ENCODE peak calls at places on chromosomes 6 and 20, in seven cellular contexts. I, O, H, V, N, R and W are unnamed samples.

GRCh38 chr20:19786311-19786710 is 28.3 kb downstream of the RIN2 start:
- DNase-seq in H (no peak), I (peak), V (peak), N (peak), O (peak), R (peak), W (peak)

GRCh38 chr6:56746767-56747504 is 104.2 kb upstream of the DST start:
- DNase-seq in V (peak), O (no peak), R (no peak), H (no peak), I (no peak), N (peak), W (no peak)

GRCh38 chr6:109318328-109318876 is 63.9 kb downstream of the CD164 start:
- DNase-seq in N (no peak), O (no peak), I (no peak), V (no peak), H (no peak), R (no peak), W (no peak)

GRCh38 chr6:7604506-7604905 is 14.5 kb downstream of the SNRNP48 start:
- DNase-seq in H (no peak), O (no peak), R (no peak), V (no peak), N (no peak), I (no peak), W (no peak)

GRCh38 chr6:116139917-116140316 is 14.0 kb upstream of the COL10A1 start:
- DNase-seq in I (no peak), N (peak), H (no peak), V (peak), O (no peak), R (no peak), W (no peak)

GRCh38 chr6:28634758-28635546 is 109.3 kb downstream of the GPX5 start:
- DNase-seq in O (peak), V (peak), R (peak), I (peak), N (peak), H (no peak), W (no peak)

GRCh38 chr6:36431197-36431596 is 11.5 kb downstream of the PXT1 start:
- DNase-seq in R (no peak), V (no peak), H (no peak), I (no peak), O (no peak), N (no peak), W (no peak)

GRCh38 chr6:35062676-35063574 is 78.2 kb downstream of the TCP11 start:
- DNase-seq in N (no peak), R (no peak), V (no peak), H (no peak), O (no peak), I (no peak), W (no peak)

GRCh38 chr6:63573140-63573898 is 1.0 kb downstream of the LOC128125822 start:
- DNase-seq in V (peak), N (peak), O (peak), H (peak), I (peak), R (peak), W (peak)

GRCh38 chr20:58112017-58112781 is 116.3 kb downstream of the ANKRD60 start:
- DNase-seq in I (peak), V (peak), N (peak), H (no peak), O (peak), R (peak), W (peak)

GRCh38 chr20:23003077-23003476 is 32.0 kb upstream of the SSTR4 start:
- DNase-seq in V (no peak), H (no peak), I (no peak), R (no peak), N (no peak), O (no peak), W (no peak)

GRCh38 chr6:150491131-150491795 is 108.4 kb upstream of the PLEKHG1 start:
- DNase-seq in N (peak), H (no peak), I (no peak), V (peak), R (peak), O (peak), W (peak)

GRCh38 chr6:35804996-35805736 is at the start of gene LHFPL5:
- DNase-seq in R (peak), H (no peak), N (no peak), I (peak), O (peak), V (no peak), W (no peak)

GRCh38 chr6:97594834-97595233 is 311.8 kb upstream of the MMS22L start:
- DNase-seq in O (no peak), R (no peak), N (no peak), I (peak), V (peak), H (no peak), W (peak)

DNA sequence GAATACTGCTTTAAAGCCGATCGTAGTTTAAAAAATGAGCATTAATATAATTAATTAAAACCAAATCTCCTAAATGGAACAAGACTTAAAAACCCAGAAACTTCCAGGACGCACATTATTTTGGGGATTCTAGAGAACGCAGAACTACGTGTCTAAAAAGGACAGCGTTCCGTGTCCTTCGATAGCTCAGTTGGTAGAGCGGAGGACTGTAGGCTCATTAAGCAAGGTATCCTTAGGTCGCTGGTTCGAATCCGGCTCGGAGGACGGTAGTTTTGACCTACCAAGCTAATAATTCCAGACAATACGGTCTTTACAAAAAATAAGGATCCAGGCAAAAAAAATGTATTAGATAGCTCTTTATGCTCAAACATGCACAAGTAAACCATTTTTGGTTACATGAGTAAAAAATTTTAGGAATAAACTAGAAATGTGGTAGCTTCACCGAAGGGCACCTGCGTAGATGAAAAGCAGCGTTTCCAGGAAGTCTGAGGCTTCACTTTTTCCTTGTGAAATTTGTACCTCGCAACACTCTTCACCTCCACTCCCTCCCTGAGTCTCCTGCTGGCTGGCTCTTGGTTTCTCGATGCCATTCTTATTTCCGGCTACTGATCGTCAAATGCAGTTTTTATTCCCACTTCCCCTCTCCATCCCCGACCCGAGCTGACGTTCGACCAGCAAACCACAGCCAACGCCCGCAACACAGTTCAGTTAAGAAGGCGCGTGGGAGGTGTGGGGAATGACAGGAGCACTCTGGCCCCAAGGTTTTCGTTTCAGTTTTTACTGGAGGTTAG is 19.6 kb upstream of the ABT1 start:
- DNase-seq in N (peak), V (peak), R (peak), I (peak), O (peak), H (no peak), W (peak)
- H3K4me3 ChIP-seq in N (peak), V (peak), R (peak), I (peak), O (peak), H (peak), W (peak)

DNA sequence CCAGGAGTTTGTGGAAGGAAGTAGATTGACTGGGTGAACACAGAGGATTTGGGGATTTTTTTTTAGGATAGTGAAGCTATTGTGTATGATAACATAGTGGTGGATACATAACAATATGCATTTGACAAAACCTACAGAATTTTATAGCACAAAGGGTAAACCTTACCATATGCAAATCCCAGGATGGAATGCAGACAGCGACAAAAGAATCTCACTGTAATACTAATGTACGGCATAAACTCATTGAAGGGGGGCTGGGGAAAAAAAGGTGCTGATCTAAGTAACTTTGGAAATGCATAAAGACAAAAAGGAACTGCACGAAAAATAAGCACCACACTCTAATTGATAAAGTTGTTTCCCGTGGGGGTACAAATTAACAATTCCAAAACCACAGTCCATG is 15.2 kb upstream of the PLAGL1 start:
- DNase-seq in R (no peak), I (no peak), V (no peak), O (no peak), H (no peak), N (no peak), W (no peak)
- TF ChIP-seq CTCF in R (no peak), I (no peak), V (no peak), O (no peak), H (no peak), N (no peak), W (no peak)

DNA sequence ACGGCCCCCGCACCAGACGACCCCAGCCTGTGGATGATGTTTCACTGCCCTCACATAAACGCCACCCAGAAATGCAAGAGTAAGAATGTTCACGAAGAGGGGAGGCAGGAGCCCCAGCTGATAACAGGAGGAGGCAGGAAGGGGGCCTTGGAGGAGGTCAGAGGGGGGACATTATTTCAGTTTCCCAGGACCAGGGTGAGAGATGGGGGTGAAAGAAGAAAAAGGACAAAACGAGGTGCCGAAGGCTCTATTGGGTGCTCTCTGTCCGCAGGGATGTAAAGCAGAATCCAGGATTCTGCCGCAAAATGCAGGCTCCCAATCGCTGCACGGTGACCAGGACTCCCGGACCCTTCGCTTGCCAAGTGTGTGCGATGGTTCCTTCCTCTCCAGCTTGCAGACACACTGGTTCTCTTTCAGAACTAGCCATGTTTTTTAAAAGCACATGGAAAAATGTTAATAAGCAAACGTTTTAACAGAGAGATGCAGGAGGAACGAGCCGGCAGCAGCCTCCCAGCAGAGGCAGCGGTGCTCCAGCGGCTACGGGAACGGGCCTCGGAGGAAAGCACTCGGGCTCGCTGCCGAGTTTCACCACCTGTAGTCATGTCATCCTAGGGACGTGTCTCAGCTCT is 59.5 kb downstream of the ZNF831 start:
- DNase-seq in V (no peak), R (peak), N (no peak), O (peak), I (peak), H (no peak), W (no peak)
- H3K4me3 ChIP-seq in V (no peak), R (peak), N (no peak), O (peak), I (no peak), H (peak), W (peak)

GRCh38 chr6:16270178-16270794 is 31.9 kb downstream of the GMPR start:
- DNase-seq in R (no peak), O (no peak), V (no peak), H (no peak), N (no peak), I (no peak), W (no peak)
- TF ChIP-seq CTCF in R (no peak), O (no peak), V (no peak), H (no peak), N (no peak), I (no peak), W (no peak)

GRCh38 chr20:35173576-35174192 is 1.8 kb downstream of the PROCR start:
- DNase-seq in R (no peak), N (no peak), V (no peak), O (no peak), H (no peak), I (no peak), W (peak)
- H3K4me3 ChIP-seq in R (no peak), N (no peak), V (no peak), O (no peak), H (no peak), I (no peak), W (no peak)

GRCh38 chr6:54876365-54876764 is 29.8 kb downstream of the FAM83B start:
- DNase-seq in V (no peak), R (no peak), H (no peak), I (no peak), N (no peak), O (no peak), W (no peak)

GRCh38 chr6:54879188-54879985 is 32.8 kb downstream of the FAM83B start:
- DNase-seq in N (peak), V (peak), R (no peak), O (no peak), I (no peak), H (no peak), W (no peak)

GRCh38 chr6:54877713-54878317 is 31.2 kb downstream of the FAM83B start:
- DNase-seq in O (no peak), H (no peak), N (no peak), V (no peak), R (no peak), I (no peak), W (no peak)

GRCh38 chr6:54876871-54877270 is 30.3 kb downstream of the FAM83B start:
- DNase-seq in H (no peak), O (no peak), V (no peak), I (no peak), N (no peak), R (no peak), W (no peak)

DNA sequence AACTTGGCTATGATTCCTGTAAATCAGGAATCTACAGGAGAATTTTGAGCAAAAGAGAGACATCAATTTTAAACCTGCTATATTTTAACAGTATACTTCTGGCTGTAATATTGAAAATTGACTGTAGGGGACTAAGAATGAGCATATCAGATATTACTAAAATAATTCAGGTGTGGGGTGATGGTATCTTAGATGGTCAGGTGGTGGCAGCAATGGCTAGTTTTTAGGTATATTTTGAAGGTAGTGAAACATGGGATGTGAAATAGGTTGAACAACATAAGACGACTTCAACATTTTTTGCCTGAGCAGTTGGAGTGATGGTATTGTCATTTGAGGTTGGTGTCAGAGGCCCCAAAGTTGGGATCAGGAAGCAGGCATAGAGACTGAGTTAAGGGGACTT is 32.1 kb downstream of the FAM83B start:
- DNase-seq in H (no peak), O (no peak), I (peak), R (no peak), N (no peak), V (no peak), W (no peak)
- TF ChIP-seq CTCF in H (no peak), O (no peak), I (no peak), R (no peak), N (no peak), V (no peak), W (no peak)

DNA sequence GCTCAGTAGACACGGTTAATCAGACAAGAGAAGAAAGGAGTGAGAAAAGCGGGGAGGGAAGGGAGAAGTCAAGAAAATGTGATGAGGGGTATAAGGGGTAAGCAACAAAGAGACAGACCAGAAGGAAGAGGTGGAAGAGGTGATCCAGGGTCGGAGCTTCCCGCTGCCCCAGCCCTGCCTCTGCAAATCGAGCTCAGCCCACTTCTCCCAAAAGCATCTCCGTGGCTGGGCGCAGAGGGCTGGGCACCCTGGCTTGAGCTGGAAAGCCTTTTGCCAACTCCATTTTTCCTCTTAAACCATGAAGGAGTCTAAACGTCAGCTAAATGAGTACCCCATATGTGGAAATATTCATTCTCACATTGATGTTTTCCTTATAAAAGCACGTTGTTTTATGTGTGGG is 55.0 kb upstream of the MAFB start:
- DNase-seq in I (no peak), R (no peak), V (no peak), H (no peak), N (no peak), O (no peak), W (no peak)
- H3K4me3 ChIP-seq in I (no peak), R (no peak), V (no peak), H (no peak), N (no peak), O (no peak), W (no peak)